ENCODE peak calls at places on chromosomes 3 and 15, in four cellular contexts. H is ovary, P is nephron progenitor cell, O is cardiac fibroblast. L is an unnamed sample.
A peak's percentile ranks its signal among the peaks of the same experiment; 100 is the strongest.

GRCh38 chr3:67067251-67067650 is 69.1 kb downstream of the KBTBD8 start:
- DNase-seq in H (no peak), P (no peak), O (no peak), L (no peak)

GRCh38 chr3:73413619-73414018 is 211.1 kb downstream of the PDZRN3 start:
- DNase-seq in P (no peak), H (no peak), O (no peak), L (no peak)

GRCh38 chr3:194906229-194906629 is 220.5 kb downstream of the FAM43A start:
- DNase-seq in H (no peak), P (no peak), O (peak; percentile 89), L (no peak)

GRCh38 chr3:113157408-113157980 is 53.9 kb upstream of the BOC start:
- DNase-seq in P (no peak), O (no peak), H (no peak), L (no peak)

GRCh38 chr15:82072926-82073537 is 27.2 kb upstream of the MEX3B start:
- DNase-seq in P (no peak), H (no peak), O (no peak), L (no peak)

GRCh38 chr3:51815614-51816013 is 36.6 kb upstream of the IQCF6 start:
- DNase-seq in H (no peak), O (no peak), P (no peak), L (no peak)

GRCh38 chr15:69034352-69034751 is 19.9 kb downstream of the NOX5 start:
- DNase-seq in P (no peak), H (no peak), O (peak; percentile 84), L (no peak)

GRCh38 chr15:39748276-39748675 is 34.4 kb downstream of the FSIP1 start:
- DNase-seq in H (no peak), O (peak; percentile 45), P (no peak), L (no peak)

GRCh38 chr15:80012060-80012726 is 41.2 kb upstream of the BCL2A1 start:
- DNase-seq in P (no peak), O (no peak), H (no peak), L (no peak)

GRCh38 chr3:56323986-56324420 is 144.3 kb downstream of the ERC2 start:
- DNase-seq in P (no peak), O (peak; percentile 85), H (no peak), L (no peak)

GRCh38 chr3:119681279-119681678 is 4.1 kb upstream of the COX17 start:
- DNase-seq in H (no peak), O (peak; percentile 65), P (no peak), L (no peak)

GRCh38 chr15:83446904-83447708 is at the start of gene SH3GL3:
- DNase-seq in P (peak; percentile 91), O (peak; percentile 67), H (peak; percentile 76), L (peak; percentile 74)

GRCh38 chr15:92902723-92903587 is 2.8 kb downstream of the CHD2 start:
- DNase-seq in P (no peak), O (peak; percentile 40), H (no peak), L (no peak)

GRCh38 chr15:98085003-98085639 is 124.6 kb downstream of the ARRDC4 start:
- DNase-seq in O (peak; percentile 81), P (peak; percentile 21), H (no peak), L (peak; percentile 36)

GRCh38 chr3:130379274-130379673 is 33.8 kb downstream of the COL6A5 start:
- DNase-seq in P (no peak), O (no peak), H (no peak), L (no peak)

GRCh38 chr3:195839260-195840010 is 27.7 kb upstream of the MUC4 start:
- DNase-seq in P (no peak), H (no peak), O (no peak), L (no peak)

GRCh38 chr3:173750095-173750494 is 352.6 kb downstream of the NLGN1 start:
- DNase-seq in H (no peak), O (peak; percentile 55), P (no peak), L (no peak)

GRCh38 chr15:89371145-89372044 is 36.8 kb upstream of the POLG start:
- DNase-seq in O (peak; percentile 18), P (peak; percentile 42), H (no peak), L (no peak)

GRCh38 chr3:111715911-111716523 is 120.9 kb upstream of the ZBED2 start:
- DNase-seq in O (peak; percentile 72), P (peak; percentile 58), H (no peak), L (peak; percentile 64)

GRCh38 chr15:85751731-85752421 is 42.8 kb downstream of the KLHL25 start:
- DNase-seq in H (peak; percentile 42), P (no peak), O (no peak), L (no peak)

GRCh38 chr3:37892917-37893595 is 31.4 kb downstream of the CTDSPL start:
- DNase-seq in H (no peak), P (peak; percentile 43), O (peak; percentile 36), L (peak; percentile 59)

GRCh38 chr3:52792413-52792812 is 2.2 kb upstream of the ITIH3 start:
- DNase-seq in P (no peak), H (no peak), O (no peak), L (peak; percentile 27)

GRCh38 chr15:94182883-94183282 is 48.5 kb upstream of the MCTP2 start:
- DNase-seq in O (no peak), H (no peak), P (no peak), L (no peak)

GRCh38 chr3:117433439-117433838 is 723.9 kb downstream of the TUSC7 start:
- DNase-seq in P (no peak), H (no peak), O (no peak), L (no peak)

GRCh38 chr3:127041933-127042332 is 59.0 kb downstream of the PLXNA1 start:
- DNase-seq in H (no peak), O (no peak), P (no peak), L (no peak)

GRCh38 chr15:72890043-72890442 is 106.5 kb upstream of the ADPGK start:
- DNase-seq in H (no peak), O (no peak), P (no peak), L (no peak)

GRCh38 chr3:108486272-108486787 is 24.1 kb downstream of the MYH15 start:
- DNase-seq in O (no peak), P (no peak), H (no peak), L (no peak)

GRCh38 chr3:108488631-108489030 is 21.8 kb downstream of the MYH15 start:
- DNase-seq in P (no peak), H (no peak), O (peak; percentile 82), L (no peak)

GRCh38 chr3:108487439-108487838 is 23.0 kb downstream of the MYH15 start:
- DNase-seq in P (no peak), O (no peak), H (no peak), L (no peak)

GRCh38 chr3:108486910-108487309 is 23.5 kb downstream of the MYH15 start:
- DNase-seq in H (no peak), P (peak; percentile 32), O (peak; percentile 70), L (no peak)

GRCh38 chr3:108489776-108490175 is 20.6 kb downstream of the MYH15 start:
- DNase-seq in P (peak; percentile 32), O (peak; percentile 73), H (no peak), L (peak; percentile 40)
- TF ChIP-seq CTCF in P (peak; percentile 73), O (peak; percentile 68), H (peak; percentile 63), L (peak; percentile 79)

DNA sequence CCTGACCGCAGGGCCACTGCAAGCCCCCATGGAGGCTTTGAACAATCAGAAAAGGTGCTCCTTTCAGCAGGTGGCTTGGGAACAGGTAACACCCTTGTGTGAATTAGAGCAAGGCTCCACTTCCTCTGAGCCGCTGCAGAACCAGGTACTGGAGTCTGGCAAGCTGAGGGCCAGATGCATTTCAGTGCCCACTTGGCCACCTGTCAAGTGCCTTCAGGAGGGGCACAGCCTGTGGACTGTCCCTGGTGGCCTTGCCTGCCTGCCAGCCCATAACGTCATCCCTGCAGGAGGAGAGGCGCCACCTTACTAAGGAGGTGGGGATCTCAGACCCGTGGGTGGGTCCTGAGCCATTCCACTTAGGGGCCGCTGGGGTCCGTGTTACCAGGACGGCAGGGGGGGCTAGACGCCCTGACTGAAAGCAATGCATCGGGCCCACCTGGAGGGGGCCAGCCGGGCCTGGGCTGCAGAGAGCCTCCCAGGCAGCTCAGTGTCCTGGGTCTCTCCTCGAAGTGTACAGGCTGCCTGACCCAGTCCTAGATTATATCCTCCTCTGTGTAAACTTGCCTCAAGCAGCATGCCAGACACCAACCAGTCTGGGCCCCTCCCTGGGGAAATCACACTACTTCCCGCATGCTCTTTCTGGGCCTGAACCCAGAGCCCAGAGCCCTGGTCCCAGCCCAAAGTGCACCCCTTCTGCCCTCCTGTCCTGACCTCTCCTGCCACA is 16.1 kb downstream of the SPTBN5 start:
- DNase-seq in H (no peak), O (no peak), P (no peak), L (no peak)
- TF ChIP-seq CTCF in H (no peak), O (no peak), P (no peak), L (no peak)

GRCh38 chr3:185070491-185071335 is 82.1 kb downstream of the C3orf70 start:
- DNase-seq in P (peak; percentile 30), O (peak; percentile 46), H (no peak), L (peak; percentile 34)
- TF ChIP-seq CTCF in P (peak; percentile 23), O (peak; percentile 65), H (no peak), L (peak; percentile 22)

DNA sequence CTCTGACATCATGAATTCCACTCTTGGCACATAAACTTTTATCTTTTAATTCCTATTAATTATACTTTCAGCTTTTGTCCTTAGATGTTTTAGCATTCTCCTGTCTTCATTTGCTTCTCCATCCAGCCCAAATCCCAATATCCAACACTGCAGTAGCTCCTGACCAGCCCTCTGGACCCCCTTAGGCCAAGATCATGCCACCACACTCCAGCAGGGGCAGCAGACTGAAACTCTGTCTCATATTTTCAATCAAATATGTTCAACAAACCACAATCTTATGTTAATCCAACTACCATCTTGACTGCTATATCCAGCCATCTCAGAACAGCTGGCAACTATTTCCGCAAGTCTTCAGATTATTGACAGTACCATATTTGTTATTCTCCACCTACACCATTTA is 315.8 kb upstream of the ROBO2 start:
- DNase-seq in O (no peak), H (no peak), P (no peak), L (no peak)
- TF ChIP-seq CTCF in O (no peak), H (no peak), P (peak; percentile 13), L (no peak)